ENCODE peak calls at places on chromosome 7, in six cellular contexts. One of them, this sample, is unnamed.

GRCh38 chr7:30841025-30841735 is 70.0 kb downstream of the MINDY4 start:
- DNase-seq in astrocyte: peak
- DNase-seq in NB4: no peak
- DNase-seq in mesenchymal stem cell: no peak
- DNase-seq in CD8-positive, alpha-beta T cell: no peak
- DNase-seq in heart left ventricle: no peak
- DNase-seq in this sample: no peak

GRCh38 chr7:155206286-155207020 is 91.2 kb upstream of the INSIG1 start:
- DNase-seq in CD8-positive, alpha-beta T cell: no peak
- DNase-seq in mesenchymal stem cell: peak
- DNase-seq in heart left ventricle: peak
- DNase-seq in NB4: peak
- DNase-seq in astrocyte: peak
- DNase-seq in this sample: peak

GRCh38 chr7:82745117-82745516 is 301.5 kb upstream of the CACNA2D1 start:
- DNase-seq in heart left ventricle: no peak
- DNase-seq in mesenchymal stem cell: no peak
- DNase-seq in astrocyte: peak
- DNase-seq in NB4: no peak
- DNase-seq in CD8-positive, alpha-beta T cell: no peak
- DNase-seq in this sample: no peak

GRCh38 chr7:45610660-45611299 is 36.6 kb downstream of the ADCY1 start:
- DNase-seq in astrocyte: no peak
- DNase-seq in CD8-positive, alpha-beta T cell: no peak
- DNase-seq in mesenchymal stem cell: no peak
- DNase-seq in heart left ventricle: no peak
- DNase-seq in NB4: no peak
- DNase-seq in this sample: no peak

GRCh38 chr7:147412782-147413186 is 1177.8 kb upstream of the C7orf33 start:
- DNase-seq in NB4: no peak
- DNase-seq in mesenchymal stem cell: peak
- DNase-seq in heart left ventricle: no peak
- DNase-seq in astrocyte: peak
- DNase-seq in CD8-positive, alpha-beta T cell: no peak
- DNase-seq in this sample: no peak

GRCh38 chr7:5766321-5766761 is 15.1 kb downstream of the RNF216 start:
- DNase-seq in NB4: no peak
- DNase-seq in mesenchymal stem cell: peak
- DNase-seq in astrocyte: peak
- DNase-seq in CD8-positive, alpha-beta T cell: no peak
- DNase-seq in heart left ventricle: no peak
- DNase-seq in this sample: no peak

GRCh38 chr7:102223175-102223574 is 63.5 kb upstream of the SH2B2 start:
- DNase-seq in astrocyte: no peak
- DNase-seq in mesenchymal stem cell: no peak
- DNase-seq in NB4: no peak
- DNase-seq in heart left ventricle: no peak
- DNase-seq in CD8-positive, alpha-beta T cell: no peak
- DNase-seq in this sample: no peak

GRCh38 chr7:48875300-48875916 is 48.9 kb upstream of the CDC14C start:
- DNase-seq in heart left ventricle: peak
- DNase-seq in astrocyte: peak
- DNase-seq in NB4: peak
- DNase-seq in mesenchymal stem cell: no peak
- DNase-seq in CD8-positive, alpha-beta T cell: no peak
- DNase-seq in this sample: peak

GRCh38 chr7:79093421-79093820 is 360.0 kb downstream of the MAGI2 start:
- DNase-seq in CD8-positive, alpha-beta T cell: no peak
- DNase-seq in NB4: no peak
- DNase-seq in astrocyte: peak
- DNase-seq in mesenchymal stem cell: no peak
- DNase-seq in heart left ventricle: no peak
- DNase-seq in this sample: no peak

GRCh38 chr7:51949726-51950644 is 633.4 kb upstream of the COBL start:
- DNase-seq in CD8-positive, alpha-beta T cell: no peak
- DNase-seq in mesenchymal stem cell: no peak
- DNase-seq in astrocyte: peak
- DNase-seq in heart left ventricle: no peak
- DNase-seq in NB4: no peak
- DNase-seq in this sample: no peak

GRCh38 chr7:6252310-6252709 is 20.1 kb downstream of the CYTH3 start:
- DNase-seq in mesenchymal stem cell: peak
- DNase-seq in NB4: no peak
- DNase-seq in CD8-positive, alpha-beta T cell: no peak
- DNase-seq in astrocyte: peak
- DNase-seq in heart left ventricle: no peak
- DNase-seq in this sample: no peak

GRCh38 chr7:76346097-76346496 is 12.7 kb downstream of the YWHAG start:
- DNase-seq in mesenchymal stem cell: no peak
- DNase-seq in NB4: no peak
- DNase-seq in astrocyte: no peak
- DNase-seq in CD8-positive, alpha-beta T cell: no peak
- DNase-seq in heart left ventricle: no peak
- DNase-seq in this sample: no peak

GRCh38 chr7:111763221-111763791 is 201.0 kb upstream of the IMMP2L start:
- DNase-seq in NB4: peak
- DNase-seq in heart left ventricle: no peak
- DNase-seq in mesenchymal stem cell: peak
- DNase-seq in CD8-positive, alpha-beta T cell: no peak
- DNase-seq in astrocyte: peak
- DNase-seq in this sample: peak

GRCh38 chr7:31126976-31127375 is 74.9 kb downstream of the ADCYAP1R1 start:
- DNase-seq in NB4: peak
- DNase-seq in mesenchymal stem cell: peak
- DNase-seq in CD8-positive, alpha-beta T cell: no peak
- DNase-seq in astrocyte: peak
- DNase-seq in heart left ventricle: no peak
- DNase-seq in this sample: peak

GRCh38 chr7:91557789-91558396 is 293.7 kb downstream of the FZD1 start:
- DNase-seq in mesenchymal stem cell: peak
- DNase-seq in CD8-positive, alpha-beta T cell: no peak
- DNase-seq in heart left ventricle: no peak
- DNase-seq in astrocyte: peak
- DNase-seq in NB4: no peak
- DNase-seq in this sample: no peak

GRCh38 chr7:2821842-2822507 is 22.1 kb downstream of the GNA12 start:
- DNase-seq in astrocyte: peak
- DNase-seq in NB4: no peak
- DNase-seq in heart left ventricle: no peak
- DNase-seq in mesenchymal stem cell: peak
- DNase-seq in CD8-positive, alpha-beta T cell: no peak
- DNase-seq in this sample: peak

GRCh38 chr7:91249506-91250233 is 14.6 kb upstream of the FZD1 start:
- DNase-seq in heart left ventricle: no peak
- DNase-seq in mesenchymal stem cell: peak
- DNase-seq in NB4: no peak
- DNase-seq in CD8-positive, alpha-beta T cell: no peak
- DNase-seq in astrocyte: peak
- DNase-seq in this sample: no peak

GRCh38 chr7:158272091-158272490 is 315.5 kb downstream of the PTPRN2 start:
- DNase-seq in heart left ventricle: peak
- DNase-seq in NB4: no peak
- DNase-seq in CD8-positive, alpha-beta T cell: no peak
- DNase-seq in mesenchymal stem cell: no peak
- DNase-seq in astrocyte: no peak
- DNase-seq in this sample: no peak

GRCh38 chr7:6375346-6376101 is 72.2 kb downstream of the DAGLB start:
- DNase-seq in mesenchymal stem cell: peak
- DNase-seq in astrocyte: peak
- DNase-seq in NB4: peak
- DNase-seq in heart left ventricle: no peak
- DNase-seq in CD8-positive, alpha-beta T cell: no peak
- DNase-seq in this sample: peak

GRCh38 chr7:55074008-55074499 is 55.2 kb downstream of the EGFR start:
- DNase-seq in mesenchymal stem cell: peak
- DNase-seq in NB4: no peak
- DNase-seq in CD8-positive, alpha-beta T cell: peak
- DNase-seq in heart left ventricle: no peak
- DNase-seq in astrocyte: peak
- DNase-seq in this sample: peak

GRCh38 chr7:106568680-106569499 is 92.1 kb downstream of the CCDC71L start:
- DNase-seq in mesenchymal stem cell: peak
- DNase-seq in heart left ventricle: no peak
- DNase-seq in NB4: peak
- DNase-seq in CD8-positive, alpha-beta T cell: no peak
- DNase-seq in astrocyte: peak
- DNase-seq in this sample: no peak

GRCh38 chr7:10688544-10688943 is 285.1 kb upstream of the PHF14 start:
- DNase-seq in astrocyte: no peak
- DNase-seq in CD8-positive, alpha-beta T cell: no peak
- DNase-seq in mesenchymal stem cell: no peak
- DNase-seq in NB4: no peak
- DNase-seq in heart left ventricle: no peak
- DNase-seq in this sample: no peak

GRCh38 chr7:106201176-106201575 is 83.6 kb downstream of the NAMPT start:
- DNase-seq in astrocyte: no peak
- DNase-seq in mesenchymal stem cell: no peak
- DNase-seq in CD8-positive, alpha-beta T cell: no peak
- DNase-seq in NB4: no peak
- DNase-seq in heart left ventricle: no peak
- DNase-seq in this sample: no peak

GRCh38 chr7:30141405-30142045 is 6.7 kb downstream of the MTURN start:
- DNase-seq in NB4: no peak
- DNase-seq in CD8-positive, alpha-beta T cell: no peak
- DNase-seq in heart left ventricle: no peak
- DNase-seq in mesenchymal stem cell: no peak
- DNase-seq in astrocyte: no peak
- DNase-seq in this sample: no peak

GRCh38 chr7:116800594-116800993 is 61.8 kb upstream of the CAPZA2 start:
- DNase-seq in mesenchymal stem cell: no peak
- DNase-seq in astrocyte: no peak
- DNase-seq in NB4: no peak
- DNase-seq in heart left ventricle: no peak
- DNase-seq in CD8-positive, alpha-beta T cell: no peak
- DNase-seq in this sample: no peak

GRCh38 chr7:122298618-122299017 is 5.9 kb downstream of the FEZF1 start:
- DNase-seq in astrocyte: no peak
- DNase-seq in mesenchymal stem cell: no peak
- DNase-seq in NB4: no peak
- DNase-seq in heart left ventricle: no peak
- DNase-seq in CD8-positive, alpha-beta T cell: no peak
- DNase-seq in this sample: no peak

GRCh38 chr7:122298131-122298530 is 6.4 kb downstream of the FEZF1 start:
- DNase-seq in mesenchymal stem cell: no peak
- DNase-seq in heart left ventricle: no peak
- DNase-seq in NB4: no peak
- DNase-seq in astrocyte: no peak
- DNase-seq in CD8-positive, alpha-beta T cell: no peak
- DNase-seq in this sample: no peak

GRCh38 chr7:122300607-122301079 is 3.9 kb downstream of the FEZF1 start:
- DNase-seq in NB4: no peak
- DNase-seq in mesenchymal stem cell: no peak
- DNase-seq in CD8-positive, alpha-beta T cell: no peak
- DNase-seq in astrocyte: peak
- DNase-seq in heart left ventricle: no peak
- DNase-seq in this sample: no peak

GRCh38 chr7:122299935-122300606 is 4.5 kb downstream of the FEZF1 start:
- DNase-seq in heart left ventricle: no peak
- DNase-seq in mesenchymal stem cell: no peak
- DNase-seq in astrocyte: no peak
- DNase-seq in NB4: no peak
- DNase-seq in CD8-positive, alpha-beta T cell: no peak
- DNase-seq in this sample: no peak

DNA sequence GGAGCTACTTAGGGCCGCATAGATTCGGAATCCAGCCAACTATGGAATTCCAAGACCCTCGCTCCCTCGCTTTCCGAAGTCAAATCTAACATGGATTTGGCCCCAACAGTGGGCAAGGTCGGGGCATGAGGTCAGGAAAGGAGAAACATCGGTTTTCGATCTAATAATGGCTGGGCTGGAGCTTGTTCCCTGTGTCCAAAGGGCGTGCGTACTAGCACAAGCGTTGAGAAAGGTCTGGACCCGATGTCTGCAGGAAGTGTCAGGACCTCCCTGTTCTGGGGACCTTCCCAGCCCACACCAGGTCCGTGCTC is 5.0 kb downstream of the FEZF1 start:
- DNase-seq in CD8-positive, alpha-beta T cell: no peak
- DNase-seq in heart left ventricle: no peak
- DNase-seq in mesenchymal stem cell: no peak
- DNase-seq in astrocyte: no peak
- DNase-seq in NB4: no peak
- DNase-seq in this sample: no peak
- H3K4me3 ChIP-seq in CD8-positive, alpha-beta T cell: no peak
- H3K4me3 ChIP-seq in heart left ventricle: peak
- H3K4me3 ChIP-seq in mesenchymal stem cell: no peak
- H3K4me3 ChIP-seq in astrocyte: no peak
- H3K4me3 ChIP-seq in NB4: no peak
- H3K4me3 ChIP-seq in this sample: no peak

DNA sequence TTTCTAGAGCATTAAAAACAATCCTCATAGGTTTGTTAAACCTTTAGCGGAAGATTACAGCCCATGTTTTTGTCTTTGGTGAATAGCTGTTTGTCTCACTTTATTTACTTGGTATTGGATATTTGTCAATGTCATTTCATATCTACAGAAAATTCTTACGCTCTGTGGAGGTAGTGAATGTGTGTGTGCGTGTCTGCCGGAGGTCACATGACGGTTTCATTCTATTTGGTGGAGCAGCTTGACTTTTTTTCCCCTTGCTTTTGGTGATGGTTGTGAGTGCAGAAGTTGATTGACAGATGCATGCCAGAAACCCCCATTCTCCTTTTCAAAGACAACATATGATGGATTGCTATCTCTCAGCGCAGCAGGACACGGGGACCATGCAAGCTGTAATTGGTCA is at the start of gene POU6F2:
- DNase-seq in heart left ventricle: no peak
- DNase-seq in NB4: no peak
- DNase-seq in mesenchymal stem cell: no peak
- DNase-seq in astrocyte: no peak
- DNase-seq in CD8-positive, alpha-beta T cell: no peak
- DNase-seq in this sample: no peak
- H3K4me3 ChIP-seq in heart left ventricle: no peak
- H3K4me3 ChIP-seq in NB4: no peak
- H3K4me3 ChIP-seq in mesenchymal stem cell: no peak
- H3K4me3 ChIP-seq in astrocyte: no peak
- H3K4me3 ChIP-seq in CD8-positive, alpha-beta T cell: no peak
- H3K4me3 ChIP-seq in this sample: no peak

DNA sequence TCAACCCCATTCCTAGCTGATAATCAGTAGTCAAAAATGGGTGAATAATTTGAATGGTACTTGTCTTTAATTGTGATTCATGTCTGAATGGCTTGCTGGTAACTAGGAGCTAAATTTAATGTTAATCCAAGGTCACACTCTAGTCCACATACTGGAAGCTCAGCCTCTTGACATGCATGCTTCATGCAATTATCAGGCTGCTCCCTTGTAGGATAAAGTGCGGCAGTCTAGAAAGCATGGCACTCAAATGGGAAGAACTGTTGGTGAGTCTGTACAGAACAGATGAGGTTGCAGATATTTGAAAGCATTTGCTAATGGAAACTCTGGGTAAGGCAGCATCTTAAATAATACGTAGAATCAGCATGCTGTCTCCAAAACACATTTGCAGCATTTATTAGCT is 499.4 kb downstream of the AUTS2 start:
- DNase-seq in NB4: no peak
- DNase-seq in CD8-positive, alpha-beta T cell: no peak
- DNase-seq in heart left ventricle: no peak
- DNase-seq in astrocyte: no peak
- DNase-seq in mesenchymal stem cell: no peak
- DNase-seq in this sample: no peak
- H3K4me3 ChIP-seq in NB4: no peak
- H3K4me3 ChIP-seq in CD8-positive, alpha-beta T cell: no peak
- H3K4me3 ChIP-seq in heart left ventricle: no peak
- H3K4me3 ChIP-seq in astrocyte: no peak
- H3K4me3 ChIP-seq in mesenchymal stem cell: no peak
- H3K4me3 ChIP-seq in this sample: no peak

GRCh38 chr7:99579281-99579955 is 18.6 kb upstream of the TMEM225B start:
- DNase-seq in NB4: no peak
- DNase-seq in heart left ventricle: no peak
- DNase-seq in astrocyte: no peak
- DNase-seq in mesenchymal stem cell: no peak
- DNase-seq in CD8-positive, alpha-beta T cell: no peak
- DNase-seq in this sample: no peak
- H3K4me3 ChIP-seq in NB4: no peak
- H3K4me3 ChIP-seq in heart left ventricle: peak
- H3K4me3 ChIP-seq in astrocyte: peak
- H3K4me3 ChIP-seq in mesenchymal stem cell: peak
- H3K4me3 ChIP-seq in CD8-positive, alpha-beta T cell: peak
- H3K4me3 ChIP-seq in this sample: no peak

This sample was measured in Karpas-422.